ENCODE peak calls at places on chromosomes 3 and 15, in five cellular contexts. X, E, G, J and P are unnamed samples.

GRCh38 chr3:153379516-153379915 is 217.5 kb downstream of the RAP2B start:
- DNase-seq in G (no peak), J (no peak), X (no peak), E (no peak), P (no peak)

GRCh38 chr3:166860217-166860616 is 519.9 kb downstream of the ZBBX start:
- DNase-seq in J (no peak), G (no peak), E (no peak), X (no peak), P (no peak)

GRCh38 chr15:89728254-89728653 is 22.8 kb downstream of the MESP1 start:
- DNase-seq in J (no peak), G (no peak), X (no peak), E (no peak), P (no peak)

GRCh38 chr3:178537123-178537754 is 1.0 kb downstream of the KCNMB2 start:
- DNase-seq in J (no peak), X (no peak), G (peak; percentile 43), E (no peak), P (no peak)

GRCh38 chr3:74067296-74067695 is 442.6 kb upstream of the PDZRN3 start:
- DNase-seq in J (no peak), X (no peak), G (no peak), E (no peak), P (no peak)

GRCh38 chr3:140358696-140359095 is 319.2 kb upstream of the TRIM42 start:
- DNase-seq in X (no peak), J (no peak), G (no peak), E (no peak), P (no peak)

GRCh38 chr15:43441316-43441715 is 51.6 kb downstream of the TP53BP1 start:
- DNase-seq in X (no peak), J (peak; percentile 35), G (peak; percentile 38), E (no peak), P (no peak)

GRCh38 chr3:15512173-15512572 is 9.3 kb downstream of the COLQ start:
- DNase-seq in G (no peak), X (no peak), E (no peak), J (peak; percentile 80), P (no peak)

GRCh38 chr3:177055557-177056290 is 141.6 kb downstream of the TBL1XR1 start:
- DNase-seq in G (no peak), E (no peak), J (no peak), X (no peak), P (no peak)

GRCh38 chr3:43410575-43410974 is 124.2 kb downstream of the SNRK start:
- DNase-seq in X (no peak), G (no peak), J (no peak), E (no peak), P (no peak)

GRCh38 chr15:71678191-71678590 is 132.2 kb upstream of the NR2E3 start:
- DNase-seq in J (no peak), E (no peak), G (peak; percentile 29), X (no peak), P (no peak)

GRCh38 chr15:57890351-57890750 is 175.2 kb downstream of the ALDH1A2 start:
- DNase-seq in X (no peak), E (no peak), J (no peak), G (no peak), P (no peak)

GRCh38 chr15:33154366-33155166 is 39.9 kb downstream of the FMN1 start:
- DNase-seq in E (no peak), G (no peak), X (no peak), J (no peak), P (no peak)

GRCh38 chr15:63332367-63333078 is 49.1 kb downstream of the CA12 start:
- DNase-seq in G (no peak), X (no peak), J (no peak), E (no peak), P (no peak)

GRCh38 chr3:42036483-42036823 is 54.7 kb upstream of the TRAK1 start:
- DNase-seq in J (no peak), G (peak; percentile 43), X (no peak), E (no peak), P (no peak)

GRCh38 chr15:62658498-62658897 is 384.0 kb upstream of the TPM1 start:
- DNase-seq in G (peak; percentile 56), E (no peak), J (no peak), X (no peak), P (peak; percentile 43)

GRCh38 chr15:22786868-22787698 is 639 bp downstream of the NIPA1 start:
- DNase-seq in J (peak; percentile 7), X (peak; percentile 46), G (peak; percentile 50), E (no peak), P (peak; percentile 89)

GRCh38 chr3:99646107-99646435 is 7.7 kb downstream of the COL8A1 start:
- DNase-seq in G (no peak), X (no peak), J (no peak), E (no peak), P (no peak)

GRCh38 chr3:5006755-5007202 is 27.5 kb downstream of the BHLHE40 start:
- DNase-seq in E (peak; percentile 23), X (no peak), G (peak; percentile 95), J (no peak), P (peak; percentile 48)

GRCh38 chr15:55319537-55320325 is 709 bp downstream of the PIGB start:
- DNase-seq in X (no peak), J (no peak), E (no peak), G (peak; percentile 79), P (peak; percentile 51)

GRCh38 chr3:33940149-33940548 is 141.7 kb downstream of the PDCD6IP start:
- DNase-seq in X (no peak), E (no peak), J (no peak), G (no peak), P (no peak)

GRCh38 chr3:69084668-69085542 is at the start of gene ARL6IP5:
- DNase-seq in X (peak; percentile 88), J (peak; percentile 79), E (peak; percentile 90), G (peak; percentile 96), P (peak; percentile 97)

GRCh38 chr3:65955792-65956477 is 82.8 kb downstream of the MAGI1 start:
- DNase-seq in J (no peak), E (no peak), X (no peak), G (no peak), P (no peak)

GRCh38 chr3:169400205-169400604 is 263.3 kb downstream of the MECOM start:
- DNase-seq in X (no peak), J (no peak), E (no peak), G (no peak), P (no peak)

GRCh38 chr15:100703671-100704070 is 101.3 kb downstream of the ASB7 start:
- DNase-seq in X (no peak), G (no peak), E (peak; percentile 44), J (no peak), P (no peak)

GRCh38 chr15:44188810-44189209 is 6.3 kb downstream of the FRMD5 start:
- DNase-seq in J (no peak), E (no peak), G (no peak), X (no peak), P (no peak)

GRCh38 chr3:170513674-170514073 is 72.2 kb downstream of the SLC7A14 start:
- DNase-seq in J (no peak), G (no peak), E (no peak), X (no peak), P (no peak)

GRCh38 chr15:25717116-25717755 is 145.9 kb downstream of the ATP10A start:
- DNase-seq in E (peak; percentile 33), J (no peak), G (peak; percentile 24), X (no peak), P (no peak)

GRCh38 chr15:51111061-51111460 is 16.4 kb upstream of the TNFAIP8L3 start:
- DNase-seq in J (no peak), G (no peak), E (no peak), X (no peak), P (no peak)

GRCh38 chr3:183825380-183826161 is at the start of gene MAP6D1:
- DNase-seq in E (no peak), X (peak; percentile 74), G (peak; percentile 53), J (peak; percentile 59), P (no peak)

GRCh38 chr3:72369681-72370080 is 478.6 kb downstream of the SHQ1 start:
- DNase-seq in J (no peak), X (no peak), G (no peak), E (no peak), P (no peak)

GRCh38 chr3:112741956-112742355 is 101.0 kb upstream of the CCDC80 start:
- DNase-seq in J (no peak), G (no peak), X (no peak), E (no peak), P (no peak)

GRCh38 chr3:102235679-102236078 is 199.1 kb upstream of the ZPLD1 start:
- DNase-seq in X (no peak), J (no peak), G (no peak), E (no peak), P (no peak)

GRCh38 chr3:175007316-175007715 is 148.2 kb downstream of the NAALADL2 start:
- DNase-seq in E (no peak), X (no peak), J (no peak), G (no peak), P (no peak)

GRCh38 chr3:195093731-195094130 is 177.2 kb downstream of the XXYLT1 start:
- DNase-seq in G (no peak), J (no peak), E (no peak), X (no peak), P (no peak)